ENCODE peak calls at places on chromosomes 16 and 17, in five cellular contexts. J is choroid plexus epithelial cell; Q is iPS-NIHi11; I is GDM1; F is activated CD4-positive, alpha-beta T cell treated with anti-CD3 and anti-CD28 coated beads, Interleukin-2, amount 10 ng/mL, durations not matched to agents 24 days and 14 days. U is an unnamed sample.
A peak's percentile ranks its signal among the peaks of the same experiment; 100 is the strongest.

GRCh38 chr16:74606521-74607309 is at the start of gene GLG1:
- DNase-seq in J (peak; percentile 94), Q (peak; percentile 91), I (peak; percentile 71), F (peak; percentile 98), U (peak; percentile 91)

GRCh38 chr16:53756329-53756996 is 52.5 kb downstream of the FTO start:
- DNase-seq in J (peak; percentile 46), Q (no peak), I (no peak), F (no peak), U (peak; percentile 30)

GRCh38 chr17:16496820-16497489 is 5.0 kb upstream of the LRRC75A start:
- DNase-seq in J (no peak), Q (no peak), I (no peak), F (no peak), U (no peak)

GRCh38 chr17:79842656-79843474 is 3.6 kb upstream of the CBX4 start:
- DNase-seq in J (no peak), Q (no peak), I (no peak), F (peak; percentile 75), U (no peak)

GRCh38 chr16:84198401-84198800 is 7.4 kb downstream of the ADAD2 start:
- DNase-seq in J (peak; percentile 80), Q (no peak), I (no peak), F (no peak), U (peak; percentile 73)

GRCh38 chr16:22661161-22661647 is 150.5 kb downstream of the NPIPB5 start:
- DNase-seq in J (no peak), Q (no peak), I (no peak), F (no peak), U (no peak)

GRCh38 chr16:50378417-50378816 is 9.6 kb upstream of the BRD7 start:
- DNase-seq in J (no peak), Q (no peak), I (no peak), F (no peak), U (no peak)

GRCh38 chr17:27760069-27760885 is 40.1 kb downstream of the NOS2 start:
- DNase-seq in J (peak; percentile 57), Q (peak; percentile 76), I (peak; percentile 40), F (peak; percentile 91), U (peak; percentile 45)

GRCh38 chr16:56625943-56626654 is 518 bp downstream of the MT1E start:
- DNase-seq in J (peak; percentile 83), Q (no peak), I (no peak), F (no peak), U (peak; percentile 87)

GRCh38 chr16:84617068-84617630 is 729 bp downstream of the COTL1 start:
- DNase-seq in J (peak; percentile 16), Q (no peak), I (no peak), F (peak; percentile 87), U (no peak)

GRCh38 chr17:20200016-20200788 is 191.0 kb downstream of the SPECC1 start:
- DNase-seq in J (no peak), Q (no peak), I (no peak), F (no peak), U (no peak)

GRCh38 chr16:86834451-86835035 is 256.2 kb downstream of the FOXL1 start:
- DNase-seq in J (peak; percentile 59), Q (peak; percentile 52), I (no peak), F (no peak), U (peak; percentile 22)

GRCh38 chr16:1713331-1713730 is 7.3 kb downstream of the MAPK8IP3 start:
- DNase-seq in J (no peak), Q (no peak), I (no peak), F (no peak), U (no peak)

GRCh38 chr16:84368327-84368996 is at the start of gene ATP2C2:
- DNase-seq in J (no peak), Q (peak; percentile 96), I (no peak), F (no peak), U (no peak)

GRCh38 chr16:12145918-12146317 is 169.4 kb downstream of the SNX29 start:
- DNase-seq in J (peak; percentile 39), Q (no peak), I (no peak), F (no peak), U (peak; percentile 32)

GRCh38 chr16:77499373-77500285 is 64.8 kb upstream of the ADAMTS18 start:
- DNase-seq in J (peak; percentile 60), Q (peak; percentile 15), I (no peak), F (no peak), U (peak; percentile 80)

GRCh38 chr17:82965371-82965770 is 114.0 kb upstream of the METRNL start:
- DNase-seq in J (no peak), Q (no peak), I (no peak), F (no peak), U (no peak)

GRCh38 chr16:30113031-30113710 is at the start of gene GDPD3:
- DNase-seq in J (peak; percentile 39), Q (peak; percentile 56), I (no peak), F (no peak), U (no peak)

GRCh38 chr17:71535311-71535710 is 585.5 kb upstream of the SOX9 start:
- DNase-seq in J (no peak), Q (no peak), I (no peak), F (no peak), U (no peak)

GRCh38 chr17:29124135-29124930 is 55.9 kb downstream of the MYO18A start:
- DNase-seq in J (peak; percentile 91), Q (peak; percentile 76), I (peak; percentile 46), F (peak; percentile 83), U (peak; percentile 88)

GRCh38 chr17:81869221-81870154 is 1.6 kb downstream of the ARHGDIA start:
- DNase-seq in J (peak; percentile 36), Q (peak; percentile 86), I (no peak), F (peak; percentile 80), U (peak; percentile 47)

GRCh38 chr17:77700165-77700881 is 258.2 kb upstream of the TNRC6C start:
- DNase-seq in J (no peak), Q (no peak), I (no peak), F (no peak), U (no peak)

GRCh38 chr17:83055911-83056582 is 23.4 kb upstream of the METRNL start:
- DNase-seq in J (peak; percentile 78), Q (no peak), I (no peak), F (no peak), U (peak; percentile 84)

GRCh38 chr17:57679356-57679755 is 65.7 kb downstream of the CCDC182 start:
- DNase-seq in J (no peak), Q (no peak), I (no peak), F (no peak), U (no peak)

GRCh38 chr16:53103811-53104210 is 49.0 kb downstream of the CHD9 start:
- DNase-seq in J (no peak), Q (no peak), I (no peak), F (no peak), U (no peak)

GRCh38 chr16:892536-893255 is 78.1 kb downstream of the LMF1 start:
- DNase-seq in J (peak; percentile 6), Q (peak; percentile 85), I (no peak), F (no peak), U (no peak)

GRCh38 chr17:71764507-71764906 is 356.3 kb upstream of the SOX9 start:
- DNase-seq in J (peak; percentile 15), Q (peak; percentile 52), I (no peak), F (no peak), U (no peak)

GRCh38 chr16:58488531-58488930 is 11.4 kb upstream of the NDRG4 start:
- DNase-seq in J (no peak), Q (no peak), I (no peak), F (no peak), U (no peak)

GRCh38 chr17:32610027-32610650 is 123.3 kb downstream of the CDK5R1 start:
- DNase-seq in J (no peak), Q (peak; percentile 33), I (no peak), F (no peak), U (no peak)

U was measured in cardiac fibroblast.